ENCODE peak calls at places on chromosome 11, in ten cellular contexts. E, Q, T, C, K, N, R, J, G and V are unnamed samples.

GRCh38 chr11:57641011-57641410 is 8.7 kb downstream of the YPEL4 start:
- ATAC-seq in R (peak; percentile 28), T (no peak), J (no peak), G (no peak), E (peak; percentile 16), Q (no peak), N (no peak), K (peak; percentile 11), C (no peak), V (no peak)

GRCh38 chr11:115653076-115653475 is 148.9 kb upstream of the CADM1 start:
- ATAC-seq in C (no peak), R (no peak), K (no peak), Q (no peak), T (no peak), N (no peak), J (no peak), G (no peak), E (no peak), V (no peak)

GRCh38 chr11:94130589-94131362 is 2.1 kb downstream of the PANX1 start:
- ATAC-seq in C (no peak), J (no peak), Q (peak; percentile 1), E (peak; percentile 6), K (peak; percentile 66), N (no peak), R (no peak), G (peak; percentile 11), T (no peak), V (no peak)

GRCh38 chr11:114296190-114296978 is at the start of gene NNMT:
- ATAC-seq in Q (peak; percentile 82), K (peak; percentile 87), J (no peak), T (no peak), G (peak; percentile 81), N (no peak), R (peak; percentile 72), C (no peak), E (peak; percentile 77), V (peak; percentile 48)

GRCh38 chr11:124638500-124638899 is 15.8 kb downstream of the TBRG1 start:
- ATAC-seq in N (no peak), J (no peak), K (no peak), R (no peak), C (no peak), T (no peak), E (no peak), Q (no peak), G (no peak), V (no peak)

GRCh38 chr11:63592975-63593395 is 21.2 kb downstream of the PLAAT3 start:
- ATAC-seq in T (no peak), J (no peak), C (no peak), E (no peak), K (peak; percentile 42), Q (no peak), R (peak; percentile 72), G (no peak), N (no peak), V (no peak)

GRCh38 chr11:127632546-127632945 is 632.0 kb upstream of the KIRREL3 start:
- ATAC-seq in G (no peak), K (no peak), E (no peak), N (no peak), C (no peak), R (no peak), T (no peak), J (no peak), Q (no peak), V (no peak)

GRCh38 chr11:96178014-96178745 is 164.8 kb downstream of the MAML2 start:
- ATAC-seq in T (no peak), R (no peak), C (no peak), J (no peak), N (no peak), E (no peak), K (no peak), G (no peak), Q (no peak), V (no peak)

GRCh38 chr11:18264035-18264434 is 2.0 kb upstream of the SAA1 start:
- ATAC-seq in C (no peak), E (no peak), K (no peak), G (no peak), T (no peak), R (no peak), Q (no peak), N (no peak), J (no peak), V (no peak)

GRCh38 chr11:113373306-113373705 is 14.3 kb upstream of the ANKK1 start:
- ATAC-seq in G (no peak), K (no peak), J (no peak), T (no peak), Q (no peak), E (no peak), R (no peak), N (no peak), C (no peak), V (no peak)

GRCh38 chr11:68386331-68386978 is 74.1 kb downstream of the LRP5 start:
- ATAC-seq in K (no peak), E (no peak), G (no peak), J (no peak), N (no peak), R (no peak), T (no peak), C (no peak), Q (no peak), V (no peak)

GRCh38 chr11:114165326-114166230 is 106.1 kb downstream of the ZBTB16 start:
- ATAC-seq in K (no peak), J (no peak), E (no peak), T (no peak), G (no peak), Q (no peak), R (no peak), C (no peak), N (no peak), V (no peak)

GRCh38 chr11:67316882-67317364 is 13.6 kb downstream of the SSH3 start:
- ATAC-seq in T (no peak), K (peak; percentile 74), N (no peak), C (no peak), E (peak; percentile 69), R (peak; percentile 78), Q (peak; percentile 68), G (peak; percentile 56), J (no peak), V (no peak)

GRCh38 chr11:69655479-69656394 is 14.8 kb downstream of the CCND1 start:
- ATAC-seq in N (no peak), R (peak; percentile 3), G (no peak), E (no peak), C (no peak), J (no peak), T (no peak), K (peak; percentile 11), Q (peak; percentile 4), V (peak; percentile 34)

GRCh38 chr11:72363112-72363511 is 71.2 kb downstream of the CLPB start:
- ATAC-seq in J (no peak), K (no peak), T (no peak), G (no peak), N (no peak), Q (no peak), R (no peak), E (no peak), C (no peak), V (no peak)

GRCh38 chr11:122524532-122524882 is 131.0 kb upstream of the UBASH3B start:
- ATAC-seq in J (no peak), E (no peak), G (peak; percentile 27), R (no peak), C (no peak), Q (peak; percentile 53), K (peak; percentile 56), T (no peak), N (no peak), V (no peak)

GRCh38 chr11:19368726-19369364 is 128.1 kb upstream of the E2F8 start:
- ATAC-seq in N (no peak), J (no peak), E (no peak), R (no peak), K (no peak), T (no peak), G (no peak), C (no peak), Q (no peak), V (no peak)